ENCODE peak calls at places on chromosome 2, in ten cellular contexts. F, E, T, N, P, K, V, H, J and M are unnamed samples.

GRCh38 chr2:127358044-127358443 is 29.7 kb downstream of the MAP3K2 start:
- DNase-seq in F (no peak), E (no peak), T (no peak), N (no peak), P (peak; percentile 45), K (no peak), V (no peak), H (no peak), J (no peak), M (no peak)

GRCh38 chr2:196059491-196059960 is 9.1 kb downstream of the DNAH7 start:
- DNase-seq in F (no peak), E (no peak), T (no peak), N (peak; percentile 85), P (peak; percentile 11), K (peak; percentile 41), V (no peak), H (no peak), J (no peak), M (no peak)

GRCh38 chr2:129791651-129792050 is 187.8 kb upstream of the RAB6C start:
- DNase-seq in F (peak; percentile 4), E (no peak), T (no peak), N (no peak), P (no peak), K (no peak), V (no peak), H (no peak), J (no peak), M (no peak)

GRCh38 chr2:11955314-11955713 is 208.9 kb downstream of the LPIN1 start:
- DNase-seq in F (no peak), E (no peak), T (no peak), N (no peak), P (no peak), K (no peak), V (no peak), H (no peak), J (no peak), M (no peak)

GRCh38 chr2:176134978-176135575 is 5.6 kb downstream of the HOXD8 start:
- DNase-seq in F (no peak), E (no peak), T (no peak), N (no peak), P (peak; percentile 15), K (no peak), V (no peak), H (no peak), J (peak; percentile 33), M (no peak)

GRCh38 chr2:187842978-187843847 is 289.0 kb upstream of the TFPI start:
- DNase-seq in F (no peak), E (no peak), T (peak; percentile 72), N (no peak), P (peak; percentile 79), K (peak; percentile 91), V (no peak), H (peak; percentile 55), J (no peak), M (peak; percentile 45)

GRCh38 chr2:112138143-112139032 is at the start of gene FBLN7:
- DNase-seq in F (peak; percentile 50), E (no peak), T (peak; percentile 46), N (peak; percentile 72), P (no peak), K (peak; percentile 68), V (no peak), H (no peak), J (no peak), M (no peak)

GRCh38 chr2:20356042-20356441 is 5.4 kb upstream of the PUM2 start:
- DNase-seq in F (no peak), E (no peak), T (no peak), N (no peak), P (no peak), K (no peak), V (no peak), H (peak; percentile 77), J (no peak), M (no peak)

GRCh38 chr2:239661334-239662312 is 260.8 kb upstream of the HDAC4 start:
- DNase-seq in F (no peak), E (no peak), T (no peak), N (no peak), P (no peak), K (no peak), V (no peak), H (no peak), J (no peak), M (no peak)

GRCh38 chr2:239657992-239658391 is 257.2 kb upstream of the HDAC4 start:
- DNase-seq in F (no peak), E (no peak), T (no peak), N (no peak), P (no peak), K (no peak), V (no peak), H (no peak), J (no peak), M (no peak)

GRCh38 chr2:239663364-239663924 is 262.6 kb upstream of the HDAC4 start:
- DNase-seq in F (no peak), E (no peak), T (no peak), N (no peak), P (no peak), K (no peak), V (no peak), H (no peak), J (no peak), M (no peak)

GRCh38 chr2:239662413-239663120 is 261.7 kb upstream of the HDAC4 start:
- DNase-seq in F (no peak), E (no peak), T (no peak), N (no peak), P (no peak), K (no peak), V (no peak), H (no peak), J (no peak), M (no peak)

DNA sequence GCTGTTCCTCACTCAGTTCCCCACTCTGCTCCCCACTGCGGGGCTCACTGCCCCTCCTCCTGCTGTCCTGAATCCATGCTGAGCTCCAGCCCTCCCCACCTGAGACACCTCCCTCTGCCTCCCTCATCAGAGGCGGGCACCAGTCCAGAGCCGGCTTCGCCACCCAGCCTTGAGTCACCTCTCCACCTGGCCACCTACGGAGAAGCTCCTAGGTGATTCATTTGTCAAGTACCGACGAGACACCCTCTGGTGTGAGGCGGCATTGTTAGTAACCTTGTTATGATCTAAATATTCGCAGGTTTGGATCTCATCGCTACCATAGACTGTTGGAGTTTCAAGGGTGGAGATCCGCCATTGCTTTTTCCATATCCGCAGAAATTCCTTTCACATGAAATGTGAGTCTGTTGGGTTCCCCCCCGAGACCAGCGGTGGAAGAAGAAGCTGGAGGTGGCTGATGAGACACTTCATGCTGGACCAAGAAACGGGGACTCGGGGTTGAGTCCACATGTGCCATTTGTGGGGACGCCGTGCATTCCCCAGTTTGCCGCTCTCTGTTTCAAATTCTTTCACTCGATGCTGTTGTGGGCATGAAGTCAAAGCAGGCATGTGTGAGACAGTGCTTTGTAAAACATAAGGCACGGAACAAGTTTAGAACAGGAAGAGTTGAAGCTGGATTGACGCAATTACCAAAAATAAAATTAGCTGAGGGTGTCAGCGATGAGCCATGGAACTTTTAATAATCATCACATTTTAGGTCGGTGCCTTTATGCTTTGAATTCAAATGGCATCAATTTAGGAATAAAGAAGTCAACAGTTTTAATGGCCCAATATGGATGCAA is 259.8 kb upstream of the HDAC4 start:
- DNase-seq in F (no peak), E (no peak), T (no peak), N (no peak), P (no peak), K (no peak), V (no peak), H (no peak), J (no peak), M (no peak)
- H3K27ac ChIP-seq in F (no peak overlapping the region), E (no peak overlapping the region), T (no peak overlapping the region), N (no peak overlapping the region), P (no peak overlapping the region), K (no peak overlapping the region), V (no peak overlapping the region), H (no peak overlapping the region), J (no peak overlapping the region), M (no peak overlapping the region)

GRCh38 chr2:200863655-200864205 is 728 bp downstream of the CLK1 start:
- DNase-seq in F (no peak), E (peak; percentile 30), T (peak; percentile 31), N (peak; percentile 67), P (peak; percentile 39), K (no peak), V (no peak), H (no peak), J (no peak), M (peak; percentile 40)

GRCh38 chr2:200861617-200862016 is 2.8 kb downstream of the CLK1 start:
- DNase-seq in F (no peak), E (no peak), T (no peak), N (no peak), P (no peak), K (peak; percentile 4), V (no peak), H (no peak), J (no peak), M (no peak)

GRCh38 chr2:200856806-200857205 is 7.7 kb downstream of the CLK1 start:
- DNase-seq in F (no peak), E (no peak), T (no peak), N (no peak), P (no peak), K (no peak), V (no peak), H (no peak), J (no peak), M (no peak)

GRCh38 chr2:200862532-200863000 is 1.9 kb downstream of the CLK1 start:
- DNase-seq in F (no peak), E (peak; percentile 79), T (peak; percentile 52), N (peak; percentile 67), P (peak; percentile 63), K (peak; percentile 39), V (no peak), H (no peak), J (no peak), M (peak; percentile 63)

DNA sequence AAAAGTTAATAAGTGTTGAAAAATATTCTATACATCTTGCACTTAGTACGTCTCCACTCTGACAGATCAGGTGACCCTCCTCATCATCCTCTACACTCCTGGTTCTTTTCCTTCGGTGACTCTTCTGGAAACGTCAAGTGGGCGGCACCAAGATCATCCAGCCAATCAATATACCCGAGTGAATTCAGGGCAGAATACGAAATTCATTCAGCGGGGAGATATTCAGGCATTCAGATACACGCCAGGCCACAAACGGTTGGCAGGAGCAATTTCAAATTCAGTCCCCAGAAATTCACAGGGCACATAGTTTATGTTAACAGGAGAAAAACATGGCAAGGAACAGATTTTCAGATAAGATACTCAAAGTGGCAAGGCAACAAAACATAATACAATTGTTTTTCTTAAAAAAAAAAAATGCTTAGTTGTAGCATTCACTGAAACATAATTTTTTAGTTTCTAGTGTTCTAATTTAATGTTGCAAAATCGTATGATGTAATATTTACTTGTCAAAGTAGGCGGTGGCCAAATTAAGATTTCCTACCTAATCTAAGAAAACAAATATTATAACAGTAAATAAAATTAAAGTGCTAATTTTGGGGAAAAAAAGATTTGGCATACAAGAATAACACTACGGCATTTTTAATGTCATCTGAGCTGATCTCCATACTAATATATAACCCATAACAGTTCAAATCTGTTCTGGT is 4.2 kb downstream of the CLK1 start:
- DNase-seq in F (no peak), E (no peak), T (no peak), N (no peak), P (no peak), K (peak; percentile 8), V (no peak), H (no peak), J (no peak), M (no peak)
- H3K4me3 ChIP-seq in F (peak overlapping the region; percentile 18), E (peak overlapping the region; percentile 14), T (peak overlapping the region; percentile 3), N (peak overlapping the region; percentile 91), P (no peak overlapping the region), K (no peak overlapping the region), V (peak overlapping the region; percentile 79), H (no peak overlapping the region), J (no peak overlapping the region), M (no peak overlapping the region)

DNA sequence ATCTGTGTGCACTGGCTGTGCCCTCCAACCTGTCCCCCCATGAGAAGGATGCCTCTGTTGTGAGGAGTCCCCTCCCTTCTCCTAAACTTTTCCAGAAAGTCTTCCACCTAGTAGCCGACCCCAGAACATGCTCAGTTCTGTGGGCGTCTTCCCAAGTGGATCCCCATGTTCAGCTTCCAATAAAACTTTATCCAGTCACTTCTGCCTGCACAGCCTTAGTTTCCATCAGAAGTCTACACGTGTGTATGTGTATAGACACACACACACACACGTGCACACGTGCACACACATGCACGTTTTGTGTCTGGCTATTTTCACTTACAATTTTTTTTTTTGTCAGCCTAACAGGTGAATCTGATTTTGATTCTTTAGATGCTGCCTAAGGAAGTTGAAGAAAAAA is 115.1 kb downstream of the RTP5 start:
- DNase-seq in F (no peak), E (no peak), T (no peak), N (no peak), P (no peak), K (no peak), V (peak; percentile 3), H (no peak), J (no peak), M (no peak)
- TF ChIP-seq CTCF in F (no peak), E (no peak), T (no peak), N (no peak), P (no peak), K (no peak), V (no peak), H (no peak), J (no peak), M (no peak)

GRCh38 chr2:107584577-107584976 is 242.1 kb upstream of the RGPD4 start:
- DNase-seq in F (no peak), E (no peak), T (no peak), N (no peak), P (no peak), K (no peak), V (no peak), H (no peak), J (no peak), M (no peak)

GRCh38 chr2:107591541-107591940 is 235.2 kb upstream of the RGPD4 start:
- DNase-seq in F (no peak), E (no peak), T (peak; percentile 46), N (no peak), P (no peak), K (no peak), V (no peak), H (no peak), J (no peak), M (no peak)

GRCh38 chr2:107585851-107586250 is 240.8 kb upstream of the RGPD4 start:
- DNase-seq in F (no peak), E (no peak), T (no peak), N (no peak), P (peak; percentile 19), K (no peak), V (no peak), H (no peak), J (no peak), M (no peak)

GRCh38 chr2:107588960-107589542 is 237.6 kb upstream of the RGPD4 start:
- DNase-seq in F (no peak), E (no peak), T (no peak), N (no peak), P (no peak), K (no peak), V (no peak), H (no peak), J (no peak), M (no peak)

GRCh38 chr2:107588181-107588580 is 238.5 kb upstream of the RGPD4 start:
- DNase-seq in F (no peak), E (no peak), T (no peak), N (no peak), P (no peak), K (no peak), V (no peak), H (no peak), J (no peak), M (no peak)
- H3K27ac ChIP-seq in F (no peak overlapping the region), E (no peak overlapping the region), T (no peak overlapping the region), N (no peak overlapping the region), P (no peak overlapping the region), K (no peak overlapping the region), V (no peak overlapping the region), H (no peak overlapping the region), J (no peak overlapping the region), M (no peak overlapping the region)